ENCODE peak calls at places on chromosomes 11 and 22, in six cellular contexts. One of them, this sample, is unnamed.

GRCh38 chr11:17221968-17222367 is 14.2 kb upstream of the PIK3C2A start:
- DNase-seq in neural crest cell: no peak
- DNase-seq in stimulated activated CD4-positive, alpha-beta T cell treated with anti-CD3 and anti-CD28 coated beads, Interleukin-2, amount 100 ng/mL, for 48 hours: no peak
- DNase-seq in CD8-positive, alpha-beta memory T cell: no peak
- DNase-seq in D341Med: no peak
- DNase-seq in fibroblast of the conjunctiva: no peak
- DNase-seq in this sample: no peak

GRCh38 chr11:69659591-69659990 is 15.6 kb downstream of the LTO1 start:
- DNase-seq in neural crest cell: no peak
- DNase-seq in stimulated activated CD4-positive, alpha-beta T cell treated with anti-CD3 and anti-CD28 coated beads, Interleukin-2, amount 100 ng/mL, for 48 hours: no peak
- DNase-seq in CD8-positive, alpha-beta memory T cell: no peak
- DNase-seq in D341Med: peak
- DNase-seq in fibroblast of the conjunctiva: no peak
- DNase-seq in this sample: no peak

GRCh38 chr11:12459374-12459773 is 82.0 kb downstream of the PARVA start:
- DNase-seq in neural crest cell: no peak
- DNase-seq in stimulated activated CD4-positive, alpha-beta T cell treated with anti-CD3 and anti-CD28 coated beads, Interleukin-2, amount 100 ng/mL, for 48 hours: no peak
- DNase-seq in CD8-positive, alpha-beta memory T cell: no peak
- DNase-seq in D341Med: no peak
- DNase-seq in fibroblast of the conjunctiva: no peak
- DNase-seq in this sample: no peak

GRCh38 chr11:12390687-12391110 is 13.3 kb downstream of the PARVA start:
- DNase-seq in neural crest cell: no peak
- DNase-seq in stimulated activated CD4-positive, alpha-beta T cell treated with anti-CD3 and anti-CD28 coated beads, Interleukin-2, amount 100 ng/mL, for 48 hours: no peak
- DNase-seq in CD8-positive, alpha-beta memory T cell: no peak
- DNase-seq in D341Med: no peak
- DNase-seq in fibroblast of the conjunctiva: no peak
- DNase-seq in this sample: no peak

GRCh38 chr22:42171417-42171816 is 40.8 kb upstream of the CYP2D6 start:
- DNase-seq in neural crest cell: no peak
- DNase-seq in stimulated activated CD4-positive, alpha-beta T cell treated with anti-CD3 and anti-CD28 coated beads, Interleukin-2, amount 100 ng/mL, for 48 hours: no peak
- DNase-seq in CD8-positive, alpha-beta memory T cell: no peak
- DNase-seq in D341Med: no peak
- DNase-seq in fibroblast of the conjunctiva: no peak
- DNase-seq in this sample: no peak

GRCh38 chr22:49838771-49839717 is 11.4 kb upstream of the BRD1 start:
- DNase-seq in neural crest cell: no peak
- DNase-seq in stimulated activated CD4-positive, alpha-beta T cell treated with anti-CD3 and anti-CD28 coated beads, Interleukin-2, amount 100 ng/mL, for 48 hours: peak
- DNase-seq in CD8-positive, alpha-beta memory T cell: peak
- DNase-seq in D341Med: no peak
- DNase-seq in fibroblast of the conjunctiva: no peak
- DNase-seq in this sample: peak

GRCh38 chr11:117407016-117407415 is 79.4 kb downstream of the CEP164 start:
- DNase-seq in neural crest cell: no peak
- DNase-seq in stimulated activated CD4-positive, alpha-beta T cell treated with anti-CD3 and anti-CD28 coated beads, Interleukin-2, amount 100 ng/mL, for 48 hours: no peak
- DNase-seq in CD8-positive, alpha-beta memory T cell: no peak
- DNase-seq in D341Med: no peak
- DNase-seq in fibroblast of the conjunctiva: no peak
- DNase-seq in this sample: no peak

GRCh38 chr22:30250039-30250565 is 3.5 kb upstream of the LIF start:
- DNase-seq in neural crest cell: no peak
- DNase-seq in stimulated activated CD4-positive, alpha-beta T cell treated with anti-CD3 and anti-CD28 coated beads, Interleukin-2, amount 100 ng/mL, for 48 hours: no peak
- DNase-seq in CD8-positive, alpha-beta memory T cell: no peak
- DNase-seq in D341Med: no peak
- DNase-seq in fibroblast of the conjunctiva: no peak
- DNase-seq in this sample: no peak

GRCh38 chr11:1390603-1391164 is 950 bp downstream of the BRSK2 start:
- DNase-seq in neural crest cell: peak
- DNase-seq in stimulated activated CD4-positive, alpha-beta T cell treated with anti-CD3 and anti-CD28 coated beads, Interleukin-2, amount 100 ng/mL, for 48 hours: no peak
- DNase-seq in CD8-positive, alpha-beta memory T cell: peak
- DNase-seq in D341Med: peak
- DNase-seq in fibroblast of the conjunctiva: no peak
- DNase-seq in this sample: no peak

GRCh38 chr11:12163181-12163841 is 52.9 kb downstream of the MICAL2 start:
- DNase-seq in neural crest cell: no peak
- DNase-seq in stimulated activated CD4-positive, alpha-beta T cell treated with anti-CD3 and anti-CD28 coated beads, Interleukin-2, amount 100 ng/mL, for 48 hours: no peak
- DNase-seq in CD8-positive, alpha-beta memory T cell: no peak
- DNase-seq in D341Med: no peak
- DNase-seq in fibroblast of the conjunctiva: no peak
- DNase-seq in this sample: no peak

GRCh38 chr11:116648229-116649174 is 124.3 kb downstream of the BUD13 start:
- DNase-seq in neural crest cell: no peak
- DNase-seq in stimulated activated CD4-positive, alpha-beta T cell treated with anti-CD3 and anti-CD28 coated beads, Interleukin-2, amount 100 ng/mL, for 48 hours: no peak
- DNase-seq in CD8-positive, alpha-beta memory T cell: no peak
- DNase-seq in D341Med: peak
- DNase-seq in fibroblast of the conjunctiva: no peak
- DNase-seq in this sample: no peak

GRCh38 chr11:12158926-12159325 is 48.5 kb downstream of the MICAL2 start:
- DNase-seq in neural crest cell: no peak
- DNase-seq in stimulated activated CD4-positive, alpha-beta T cell treated with anti-CD3 and anti-CD28 coated beads, Interleukin-2, amount 100 ng/mL, for 48 hours: no peak
- DNase-seq in CD8-positive, alpha-beta memory T cell: no peak
- DNase-seq in D341Med: no peak
- DNase-seq in fibroblast of the conjunctiva: no peak
- DNase-seq in this sample: no peak

GRCh38 chr11:2579315-2580060 is 120.3 kb downstream of the KCNQ1OT1 start:
- DNase-seq in neural crest cell: no peak
- DNase-seq in stimulated activated CD4-positive, alpha-beta T cell treated with anti-CD3 and anti-CD28 coated beads, Interleukin-2, amount 100 ng/mL, for 48 hours: no peak
- DNase-seq in CD8-positive, alpha-beta memory T cell: no peak
- DNase-seq in D341Med: no peak
- DNase-seq in fibroblast of the conjunctiva: no peak
- DNase-seq in this sample: no peak

GRCh38 chr11:117232911-117233409 is 489 bp downstream of the RNF214 start:
- DNase-seq in neural crest cell: peak
- DNase-seq in stimulated activated CD4-positive, alpha-beta T cell treated with anti-CD3 and anti-CD28 coated beads, Interleukin-2, amount 100 ng/mL, for 48 hours: peak
- DNase-seq in CD8-positive, alpha-beta memory T cell: peak
- DNase-seq in D341Med: peak
- DNase-seq in fibroblast of the conjunctiva: no peak
- DNase-seq in this sample: no peak

GRCh38 chr11:47391077-47391583 is 12.8 kb upstream of the SPI1 start:
- DNase-seq in neural crest cell: no peak
- DNase-seq in stimulated activated CD4-positive, alpha-beta T cell treated with anti-CD3 and anti-CD28 coated beads, Interleukin-2, amount 100 ng/mL, for 48 hours: no peak
- DNase-seq in CD8-positive, alpha-beta memory T cell: no peak
- DNase-seq in D341Med: peak
- DNase-seq in fibroblast of the conjunctiva: no peak
- DNase-seq in this sample: peak

GRCh38 chr11:72075109-72075508 is 5.2 kb downstream of the NUMA1 start:
- DNase-seq in neural crest cell: no peak
- DNase-seq in stimulated activated CD4-positive, alpha-beta T cell treated with anti-CD3 and anti-CD28 coated beads, Interleukin-2, amount 100 ng/mL, for 48 hours: no peak
- DNase-seq in CD8-positive, alpha-beta memory T cell: no peak
- DNase-seq in D341Med: no peak
- DNase-seq in fibroblast of the conjunctiva: no peak
- DNase-seq in this sample: no peak

GRCh38 chr11:79342686-79343085 is 98.1 kb downstream of the TENM4 start:
- DNase-seq in neural crest cell: no peak
- DNase-seq in stimulated activated CD4-positive, alpha-beta T cell treated with anti-CD3 and anti-CD28 coated beads, Interleukin-2, amount 100 ng/mL, for 48 hours: no peak
- DNase-seq in CD8-positive, alpha-beta memory T cell: no peak
- DNase-seq in D341Med: no peak
- DNase-seq in fibroblast of the conjunctiva: no peak
- DNase-seq in this sample: no peak

GRCh38 chr22:41603873-41604332 is 14.3 kb upstream of the PMM1 start:
- DNase-seq in neural crest cell: no peak
- DNase-seq in stimulated activated CD4-positive, alpha-beta T cell treated with anti-CD3 and anti-CD28 coated beads, Interleukin-2, amount 100 ng/mL, for 48 hours: peak
- DNase-seq in CD8-positive, alpha-beta memory T cell: peak
- DNase-seq in D341Med: no peak
- DNase-seq in fibroblast of the conjunctiva: no peak
- DNase-seq in this sample: no peak

GRCh38 chr22:42473484-42474193 is 41.4 kb upstream of the NFAM1 start:
- DNase-seq in neural crest cell: peak
- DNase-seq in stimulated activated CD4-positive, alpha-beta T cell treated with anti-CD3 and anti-CD28 coated beads, Interleukin-2, amount 100 ng/mL, for 48 hours: no peak
- DNase-seq in CD8-positive, alpha-beta memory T cell: peak
- DNase-seq in D341Med: peak
- DNase-seq in fibroblast of the conjunctiva: peak
- DNase-seq in this sample: no peak

GRCh38 chr11:129770993-129771392 is 44.7 kb upstream of the TMEM45B start:
- DNase-seq in neural crest cell: no peak
- DNase-seq in stimulated activated CD4-positive, alpha-beta T cell treated with anti-CD3 and anti-CD28 coated beads, Interleukin-2, amount 100 ng/mL, for 48 hours: no peak
- DNase-seq in CD8-positive, alpha-beta memory T cell: no peak
- DNase-seq in D341Med: no peak
- DNase-seq in fibroblast of the conjunctiva: no peak
- DNase-seq in this sample: no peak

GRCh38 chr11:35968386-35969088 is 24.7 kb downstream of the LDLRAD3 start:
- DNase-seq in neural crest cell: no peak
- DNase-seq in stimulated activated CD4-positive, alpha-beta T cell treated with anti-CD3 and anti-CD28 coated beads, Interleukin-2, amount 100 ng/mL, for 48 hours: no peak
- DNase-seq in CD8-positive, alpha-beta memory T cell: no peak
- DNase-seq in D341Med: peak
- DNase-seq in fibroblast of the conjunctiva: no peak
- DNase-seq in this sample: no peak

GRCh38 chr22:24153353-24153752 is 27.9 kb upstream of the SUSD2 start:
- DNase-seq in neural crest cell: no peak
- DNase-seq in stimulated activated CD4-positive, alpha-beta T cell treated with anti-CD3 and anti-CD28 coated beads, Interleukin-2, amount 100 ng/mL, for 48 hours: no peak
- DNase-seq in CD8-positive, alpha-beta memory T cell: peak
- DNase-seq in D341Med: no peak
- DNase-seq in fibroblast of the conjunctiva: no peak
- DNase-seq in this sample: peak

GRCh38 chr11:48093795-48094642 is 113.7 kb downstream of the PTPRJ start:
- DNase-seq in neural crest cell: no peak
- DNase-seq in stimulated activated CD4-positive, alpha-beta T cell treated with anti-CD3 and anti-CD28 coated beads, Interleukin-2, amount 100 ng/mL, for 48 hours: no peak
- DNase-seq in CD8-positive, alpha-beta memory T cell: no peak
- DNase-seq in D341Med: peak
- DNase-seq in fibroblast of the conjunctiva: no peak
- DNase-seq in this sample: no peak

GRCh38 chr22:40030757-40031092 is 36.0 kb downstream of the FAM83F start:
- DNase-seq in neural crest cell: no peak
- DNase-seq in stimulated activated CD4-positive, alpha-beta T cell treated with anti-CD3 and anti-CD28 coated beads, Interleukin-2, amount 100 ng/mL, for 48 hours: no peak
- DNase-seq in CD8-positive, alpha-beta memory T cell: no peak
- DNase-seq in D341Med: peak
- DNase-seq in fibroblast of the conjunctiva: no peak
- DNase-seq in this sample: no peak

GRCh38 chr11:10067629-10068300 is 226.3 kb downstream of the SBF2 start:
- DNase-seq in neural crest cell: no peak
- DNase-seq in stimulated activated CD4-positive, alpha-beta T cell treated with anti-CD3 and anti-CD28 coated beads, Interleukin-2, amount 100 ng/mL, for 48 hours: no peak
- DNase-seq in CD8-positive, alpha-beta memory T cell: no peak
- DNase-seq in D341Med: no peak
- DNase-seq in fibroblast of the conjunctiva: no peak
- DNase-seq in this sample: no peak

GRCh38 chr22:44615602-44616180 is 86.3 kb upstream of the PRR5 start:
- DNase-seq in neural crest cell: no peak
- DNase-seq in stimulated activated CD4-positive, alpha-beta T cell treated with anti-CD3 and anti-CD28 coated beads, Interleukin-2, amount 100 ng/mL, for 48 hours: no peak
- DNase-seq in CD8-positive, alpha-beta memory T cell: no peak
- DNase-seq in D341Med: no peak
- DNase-seq in fibroblast of the conjunctiva: no peak
- DNase-seq in this sample: no peak

GRCh38 chr22:41411021-41411851 is 29.5 kb downstream of the TEF start:
- DNase-seq in neural crest cell: no peak
- DNase-seq in stimulated activated CD4-positive, alpha-beta T cell treated with anti-CD3 and anti-CD28 coated beads, Interleukin-2, amount 100 ng/mL, for 48 hours: no peak
- DNase-seq in CD8-positive, alpha-beta memory T cell: no peak
- DNase-seq in D341Med: no peak
- DNase-seq in fibroblast of the conjunctiva: no peak
- DNase-seq in this sample: no peak

GRCh38 chr11:34207487-34207886 is 102.1 kb downstream of the NAT10 start:
- DNase-seq in neural crest cell: no peak
- DNase-seq in stimulated activated CD4-positive, alpha-beta T cell treated with anti-CD3 and anti-CD28 coated beads, Interleukin-2, amount 100 ng/mL, for 48 hours: no peak
- DNase-seq in CD8-positive, alpha-beta memory T cell: no peak
- DNase-seq in D341Med: no peak
- DNase-seq in fibroblast of the conjunctiva: no peak
- DNase-seq in this sample: no peak

GRCh38 chr11:119378851-119379465 is 2.5 kb downstream of the USP2 start:
- DNase-seq in neural crest cell: no peak
- DNase-seq in stimulated activated CD4-positive, alpha-beta T cell treated with anti-CD3 and anti-CD28 coated beads, Interleukin-2, amount 100 ng/mL, for 48 hours: no peak
- DNase-seq in CD8-positive, alpha-beta memory T cell: no peak
- DNase-seq in D341Med: no peak
- DNase-seq in fibroblast of the conjunctiva: no peak
- DNase-seq in this sample: no peak

GRCh38 chr11:15370774-15371173 is 256.1 kb downstream of the INSC start:
- DNase-seq in neural crest cell: no peak
- DNase-seq in stimulated activated CD4-positive, alpha-beta T cell treated with anti-CD3 and anti-CD28 coated beads, Interleukin-2, amount 100 ng/mL, for 48 hours: no peak
- DNase-seq in CD8-positive, alpha-beta memory T cell: no peak
- DNase-seq in D341Med: no peak
- DNase-seq in fibroblast of the conjunctiva: no peak
- DNase-seq in this sample: no peak

GRCh38 chr11:62983536-62984199 is 1.1 kb downstream of the SLC22A6 start:
- DNase-seq in neural crest cell: no peak
- DNase-seq in stimulated activated CD4-positive, alpha-beta T cell treated with anti-CD3 and anti-CD28 coated beads, Interleukin-2, amount 100 ng/mL, for 48 hours: no peak
- DNase-seq in CD8-positive, alpha-beta memory T cell: no peak
- DNase-seq in D341Med: no peak
- DNase-seq in fibroblast of the conjunctiva: no peak
- DNase-seq in this sample: no peak

GRCh38 chr11:74388678-74389327 is 9.4 kb downstream of the PGM2L1 start:
- DNase-seq in neural crest cell: peak
- DNase-seq in stimulated activated CD4-positive, alpha-beta T cell treated with anti-CD3 and anti-CD28 coated beads, Interleukin-2, amount 100 ng/mL, for 48 hours: peak
- DNase-seq in CD8-positive, alpha-beta memory T cell: peak
- DNase-seq in D341Med: peak
- DNase-seq in fibroblast of the conjunctiva: peak
- DNase-seq in this sample: peak

GRCh38 chr11:111526501-111526900 is 11.9 kb downstream of the HOATZ start:
- DNase-seq in neural crest cell: no peak
- DNase-seq in stimulated activated CD4-positive, alpha-beta T cell treated with anti-CD3 and anti-CD28 coated beads, Interleukin-2, amount 100 ng/mL, for 48 hours: no peak
- DNase-seq in CD8-positive, alpha-beta memory T cell: peak
- DNase-seq in D341Med: no peak
- DNase-seq in fibroblast of the conjunctiva: peak
- DNase-seq in this sample: peak

GRCh38 chr11:60875856-60876485 is 8.6 kb downstream of the ZP1 start:
- DNase-seq in neural crest cell: no peak
- DNase-seq in stimulated activated CD4-positive, alpha-beta T cell treated with anti-CD3 and anti-CD28 coated beads, Interleukin-2, amount 100 ng/mL, for 48 hours: no peak
- DNase-seq in CD8-positive, alpha-beta memory T cell: no peak
- DNase-seq in D341Med: no peak
- DNase-seq in fibroblast of the conjunctiva: no peak
- DNase-seq in this sample: no peak

GRCh38 chr22:29379258-29379657 is 9.1 kb downstream of the AP1B1 start:
- DNase-seq in neural crest cell: no peak
- DNase-seq in stimulated activated CD4-positive, alpha-beta T cell treated with anti-CD3 and anti-CD28 coated beads, Interleukin-2, amount 100 ng/mL, for 48 hours: no peak
- DNase-seq in CD8-positive, alpha-beta memory T cell: no peak
- DNase-seq in D341Med: no peak
- DNase-seq in fibroblast of the conjunctiva: no peak
- DNase-seq in this sample: no peak

GRCh38 chr11:73194593-73194992 is 23.5 kb upstream of the P2RY2 start:
- DNase-seq in neural crest cell: no peak
- DNase-seq in stimulated activated CD4-positive, alpha-beta T cell treated with anti-CD3 and anti-CD28 coated beads, Interleukin-2, amount 100 ng/mL, for 48 hours: no peak
- DNase-seq in CD8-positive, alpha-beta memory T cell: no peak
- DNase-seq in D341Med: no peak
- DNase-seq in fibroblast of the conjunctiva: no peak
- DNase-seq in this sample: no peak

GRCh38 chr11:11211186-11211585 is 141.9 kb downstream of the CSNK2A3 start:
- DNase-seq in neural crest cell: no peak
- DNase-seq in stimulated activated CD4-positive, alpha-beta T cell treated with anti-CD3 and anti-CD28 coated beads, Interleukin-2, amount 100 ng/mL, for 48 hours: no peak
- DNase-seq in CD8-positive, alpha-beta memory T cell: no peak
- DNase-seq in D341Med: no peak
- DNase-seq in fibroblast of the conjunctiva: no peak
- DNase-seq in this sample: no peak

GRCh38 chr11:16902182-16902581 is 112.0 kb downstream of the PLEKHA7 start:
- DNase-seq in neural crest cell: no peak
- DNase-seq in stimulated activated CD4-positive, alpha-beta T cell treated with anti-CD3 and anti-CD28 coated beads, Interleukin-2, amount 100 ng/mL, for 48 hours: peak
- DNase-seq in CD8-positive, alpha-beta memory T cell: no peak
- DNase-seq in D341Med: no peak
- DNase-seq in fibroblast of the conjunctiva: no peak
- DNase-seq in this sample: no peak